ENCODE peak calls at places on chromosomes 16 and 17, in seven cellular contexts. One of them, this sample, is unnamed.
A peak's percentile ranks its signal among the peaks of the same experiment; 100 is the strongest.

GRCh38 chr16:29790949-29791844 is 646 bp downstream of the KIF22 start:
- DNase-seq in CD8-positive, alpha-beta T cell: no peak
- DNase-seq in fibroblast of lung: no peak
- DNase-seq in suprapubic skin: no peak
- DNase-seq in IMR-90: no peak
- DNase-seq in tibial artery: no peak
- DNase-seq in cardiac muscle cell: no peak
- DNase-seq in this sample: no peak

GRCh38 chr16:48168089-48168488 is 12.3 kb upstream of the ABCC12 start:
- DNase-seq in CD8-positive, alpha-beta T cell: no peak
- DNase-seq in IMR-90: no peak
- DNase-seq in cardiac muscle cell: no peak
- DNase-seq in suprapubic skin: no peak
- DNase-seq in fibroblast of lung: no peak
- DNase-seq in tibial artery: no peak
- DNase-seq in this sample: no peak

GRCh38 chr17:79616801-79617200 is 6.0 kb upstream of the RBFOX3 start:
- DNase-seq in tibial artery: peak; percentile 46
- DNase-seq in suprapubic skin: peak; percentile 25
- DNase-seq in CD8-positive, alpha-beta T cell: no peak
- DNase-seq in fibroblast of lung: no peak
- DNase-seq in cardiac muscle cell: no peak
- DNase-seq in IMR-90: no peak
- DNase-seq in this sample: no peak

GRCh38 chr17:17994271-17994670 is 21.6 kb downstream of the DRC3 start:
- DNase-seq in CD8-positive, alpha-beta T cell: no peak
- DNase-seq in fibroblast of lung: peak; percentile 38
- DNase-seq in cardiac muscle cell: peak; percentile 41
- DNase-seq in tibial artery: no peak
- DNase-seq in suprapubic skin: no peak
- DNase-seq in IMR-90: no peak
- DNase-seq in this sample: no peak

GRCh38 chr17:44844390-44844830 is 3.3 kb upstream of the HIGD1B start:
- DNase-seq in IMR-90: peak; percentile 70
- DNase-seq in suprapubic skin: no peak
- DNase-seq in fibroblast of lung: no peak
- DNase-seq in cardiac muscle cell: peak; percentile 41
- DNase-seq in tibial artery: peak; percentile 69
- DNase-seq in CD8-positive, alpha-beta T cell: no peak
- DNase-seq in this sample: no peak

GRCh38 chr17:18377437-18378204 is at the start of gene EVPLL:
- DNase-seq in cardiac muscle cell: peak; percentile 25
- DNase-seq in tibial artery: no peak
- DNase-seq in IMR-90: no peak
- DNase-seq in CD8-positive, alpha-beta T cell: no peak
- DNase-seq in suprapubic skin: peak; percentile 84
- DNase-seq in fibroblast of lung: no peak
- DNase-seq in this sample: peak; percentile 91

GRCh38 chr16:61024180-61024900 is 1011.9 kb downstream of the CDH8 start:
- DNase-seq in fibroblast of lung: no peak
- DNase-seq in tibial artery: no peak
- DNase-seq in suprapubic skin: no peak
- DNase-seq in CD8-positive, alpha-beta T cell: no peak
- DNase-seq in cardiac muscle cell: no peak
- DNase-seq in IMR-90: no peak
- DNase-seq in this sample: no peak

GRCh38 chr17:8448310-8448709 is 12.6 kb downstream of the NDEL1 start:
- DNase-seq in CD8-positive, alpha-beta T cell: no peak
- DNase-seq in fibroblast of lung: no peak
- DNase-seq in cardiac muscle cell: no peak
- DNase-seq in IMR-90: no peak
- DNase-seq in suprapubic skin: no peak
- DNase-seq in tibial artery: no peak
- DNase-seq in this sample: no peak

GRCh38 chr16:12199524-12199923 is 223.0 kb downstream of the SNX29 start:
- DNase-seq in fibroblast of lung: no peak
- DNase-seq in IMR-90: no peak
- DNase-seq in tibial artery: no peak
- DNase-seq in suprapubic skin: no peak
- DNase-seq in CD8-positive, alpha-beta T cell: no peak
- DNase-seq in cardiac muscle cell: no peak
- DNase-seq in this sample: no peak

GRCh38 chr17:77440571-77440981 is 299.8 kb downstream of the SEC14L1 start:
- DNase-seq in IMR-90: no peak
- DNase-seq in cardiac muscle cell: no peak
- DNase-seq in suprapubic skin: no peak
- DNase-seq in tibial artery: no peak
- DNase-seq in CD8-positive, alpha-beta T cell: no peak
- DNase-seq in fibroblast of lung: no peak
- DNase-seq in this sample: no peak

GRCh38 chr16:67447508-67448076 is 16.7 kb downstream of the HSD11B2 start:
- DNase-seq in IMR-90: peak; percentile 42
- DNase-seq in suprapubic skin: no peak
- DNase-seq in tibial artery: no peak
- DNase-seq in CD8-positive, alpha-beta T cell: peak; percentile 33
- DNase-seq in fibroblast of lung: peak; percentile 88
- DNase-seq in cardiac muscle cell: peak; percentile 89
- DNase-seq in this sample: no peak

GRCh38 chr17:49191917-49192741 is 18.2 kb downstream of the GNGT2 start:
- DNase-seq in CD8-positive, alpha-beta T cell: peak; percentile 86
- DNase-seq in tibial artery: peak; percentile 97
- DNase-seq in suprapubic skin: peak; percentile 97
- DNase-seq in IMR-90: peak; percentile 77
- DNase-seq in fibroblast of lung: peak; percentile 84
- DNase-seq in cardiac muscle cell: peak; percentile 91
- DNase-seq in this sample: peak; percentile 93

GRCh38 chr17:64707077-64707591 is 45.0 kb upstream of the SMURF2 start:
- DNase-seq in IMR-90: peak; percentile 100
- DNase-seq in tibial artery: peak; percentile 93
- DNase-seq in cardiac muscle cell: peak; percentile 98
- DNase-seq in suprapubic skin: peak; percentile 93
- DNase-seq in fibroblast of lung: peak; percentile 97
- DNase-seq in CD8-positive, alpha-beta T cell: no peak
- DNase-seq in this sample: peak; percentile 93

GRCh38 chr17:64706224-64707076 is 44.3 kb upstream of the SMURF2 start:
- DNase-seq in cardiac muscle cell: no peak
- DNase-seq in suprapubic skin: no peak
- DNase-seq in IMR-90: no peak
- DNase-seq in CD8-positive, alpha-beta T cell: no peak
- DNase-seq in tibial artery: no peak
- DNase-seq in fibroblast of lung: no peak
- DNase-seq in this sample: no peak

DNA sequence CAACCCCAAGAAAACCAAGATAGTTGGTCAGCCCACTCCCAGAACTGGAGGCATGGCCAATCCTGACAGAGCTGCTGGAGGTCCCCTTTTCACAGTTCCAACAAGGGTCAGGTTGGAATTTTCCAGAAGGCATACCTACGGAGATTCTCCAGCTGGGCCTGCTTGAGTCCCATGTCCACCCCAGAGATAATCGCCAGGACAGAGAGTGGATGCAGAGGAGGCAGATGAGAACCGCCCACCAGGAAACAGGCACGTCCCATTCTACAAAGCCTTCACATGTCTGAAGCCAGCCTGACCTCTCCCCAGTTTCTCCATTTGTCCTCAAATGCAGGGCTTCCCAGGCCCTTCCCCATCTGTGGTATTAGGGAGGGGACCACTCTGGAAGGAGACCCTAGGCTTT is 47.4 kb upstream of the SMURF2 start:
- DNase-seq in fibroblast of lung: no peak
- DNase-seq in CD8-positive, alpha-beta T cell: no peak
- DNase-seq in suprapubic skin: no peak
- DNase-seq in IMR-90: no peak
- DNase-seq in tibial artery: no peak
- DNase-seq in cardiac muscle cell: no peak
- DNase-seq in this sample: no peak
- H3K4me3 ChIP-seq in fibroblast of lung: no peak overlapping the region
- H3K4me3 ChIP-seq in CD8-positive, alpha-beta T cell: no peak overlapping the region
- H3K4me3 ChIP-seq in suprapubic skin: no peak overlapping the region
- H3K4me3 ChIP-seq in IMR-90: no peak overlapping the region
- H3K4me3 ChIP-seq in tibial artery: no peak overlapping the region
- H3K4me3 ChIP-seq in cardiac muscle cell: no peak overlapping the region
- H3K4me3 ChIP-seq in this sample: no peak overlapping the region

GRCh38 chr17:1180958-1181768 is 1.4 kb upstream of the ABR start:
- DNase-seq in fibroblast of lung: no peak
- DNase-seq in tibial artery: no peak
- DNase-seq in suprapubic skin: no peak
- DNase-seq in IMR-90: no peak
- DNase-seq in cardiac muscle cell: no peak
- DNase-seq in CD8-positive, alpha-beta T cell: no peak
- DNase-seq in this sample: no peak

GRCh38 chr17:1179635-1180433 is at the start of gene ABR:
- DNase-seq in tibial artery: no peak
- DNase-seq in IMR-90: peak; percentile 26
- DNase-seq in CD8-positive, alpha-beta T cell: peak; percentile 25
- DNase-seq in suprapubic skin: peak; percentile 81
- DNase-seq in fibroblast of lung: peak; percentile 32
- DNase-seq in cardiac muscle cell: peak; percentile 47
- DNase-seq in this sample: peak; percentile 47

GRCh38 chr17:1180434-1180742 is 607 bp upstream of the ABR start:
- DNase-seq in cardiac muscle cell: no peak
- DNase-seq in CD8-positive, alpha-beta T cell: no peak
- DNase-seq in suprapubic skin: no peak
- DNase-seq in fibroblast of lung: no peak
- DNase-seq in IMR-90: no peak
- DNase-seq in tibial artery: no peak
- DNase-seq in this sample: no peak

GRCh38 chr17:1177099-1177996 is 2.4 kb downstream of the ABR start:
- DNase-seq in suprapubic skin: no peak
- DNase-seq in IMR-90: peak; percentile 44
- DNase-seq in fibroblast of lung: peak; percentile 25
- DNase-seq in cardiac muscle cell: peak; percentile 60
- DNase-seq in CD8-positive, alpha-beta T cell: no peak
- DNase-seq in tibial artery: no peak
- DNase-seq in this sample: peak; percentile 72

GRCh38 chr17:1179112-1179634 is 608 bp downstream of the ABR start:
- DNase-seq in suprapubic skin: no peak
- DNase-seq in fibroblast of lung: no peak
- DNase-seq in IMR-90: no peak
- DNase-seq in tibial artery: no peak
- DNase-seq in cardiac muscle cell: no peak
- DNase-seq in CD8-positive, alpha-beta T cell: no peak
- DNase-seq in this sample: peak; percentile 41
- H3K27ac ChIP-seq in suprapubic skin: peak overlapping the region; percentile 47
- H3K27ac ChIP-seq in fibroblast of lung: no peak overlapping the region
- H3K27ac ChIP-seq in IMR-90: peak overlapping the region; percentile 73
- H3K27ac ChIP-seq in tibial artery: peak overlapping the region; percentile 72
- H3K27ac ChIP-seq in cardiac muscle cell: no peak overlapping the region
- H3K27ac ChIP-seq in CD8-positive, alpha-beta T cell: peak overlapping the region; percentile 35
- H3K27ac ChIP-seq in this sample: no peak overlapping the region

GRCh38 chr17:76139801-76140660 is 1.0 kb downstream of the FOXJ1 start:
- DNase-seq in CD8-positive, alpha-beta T cell: no peak
- DNase-seq in IMR-90: no peak
- DNase-seq in cardiac muscle cell: no peak
- DNase-seq in fibroblast of lung: no peak
- DNase-seq in suprapubic skin: no peak
- DNase-seq in tibial artery: no peak
- DNase-seq in this sample: peak; percentile 82
- TF ChIP-seq CTCF in CD8-positive, alpha-beta T cell: peak; percentile 52
- TF ChIP-seq CTCF in IMR-90: no peak
- TF ChIP-seq CTCF in cardiac muscle cell: no peak
- TF ChIP-seq CTCF in fibroblast of lung: no peak
- TF ChIP-seq CTCF in suprapubic skin: no peak
- TF ChIP-seq CTCF in tibial artery: no peak
- TF ChIP-seq CTCF in this sample: no peak

GRCh38 chr16:81729451-81729850 is 49.6 kb upstream of the PLCG2 start:
- DNase-seq in IMR-90: no peak
- DNase-seq in fibroblast of lung: no peak
- DNase-seq in CD8-positive, alpha-beta T cell: no peak
- DNase-seq in tibial artery: no peak
- DNase-seq in suprapubic skin: no peak
- DNase-seq in cardiac muscle cell: no peak
- DNase-seq in this sample: no peak
- H3K4me3 ChIP-seq in IMR-90: no peak overlapping the region
- H3K4me3 ChIP-seq in fibroblast of lung: no peak overlapping the region
- H3K4me3 ChIP-seq in CD8-positive, alpha-beta T cell: no peak overlapping the region
- H3K4me3 ChIP-seq in tibial artery: no peak overlapping the region
- H3K4me3 ChIP-seq in suprapubic skin: no peak overlapping the region
- H3K4me3 ChIP-seq in cardiac muscle cell: no peak overlapping the region
- H3K4me3 ChIP-seq in this sample: no peak overlapping the region

GRCh38 chr16:53534206-53534605 is 31.2 kb upstream of the AKTIP start:
- DNase-seq in fibroblast of lung: no peak
- DNase-seq in IMR-90: no peak
- DNase-seq in cardiac muscle cell: no peak
- DNase-seq in tibial artery: no peak
- DNase-seq in suprapubic skin: no peak
- DNase-seq in CD8-positive, alpha-beta T cell: no peak
- DNase-seq in this sample: no peak
- H3K27ac ChIP-seq in fibroblast of lung: no peak overlapping the region
- H3K27ac ChIP-seq in IMR-90: no peak overlapping the region
- H3K27ac ChIP-seq in cardiac muscle cell: no peak overlapping the region
- H3K27ac ChIP-seq in tibial artery: no peak overlapping the region
- H3K27ac ChIP-seq in suprapubic skin: no peak overlapping the region
- H3K27ac ChIP-seq in CD8-positive, alpha-beta T cell: no peak overlapping the region
- H3K27ac ChIP-seq in this sample: no peak overlapping the region

GRCh38 chr16:9135797-9136196 is 44.4 kb downstream of the HAPSTR1 start:
- DNase-seq in IMR-90: no peak
- DNase-seq in fibroblast of lung: no peak
- DNase-seq in cardiac muscle cell: no peak
- DNase-seq in suprapubic skin: peak; percentile 16
- DNase-seq in tibial artery: peak; percentile 44
- DNase-seq in CD8-positive, alpha-beta T cell: no peak
- DNase-seq in this sample: no peak

GRCh38 chr16:9134306-9134705 is 42.9 kb downstream of the HAPSTR1 start:
- DNase-seq in IMR-90: no peak
- DNase-seq in CD8-positive, alpha-beta T cell: no peak
- DNase-seq in fibroblast of lung: no peak
- DNase-seq in cardiac muscle cell: no peak
- DNase-seq in tibial artery: peak; percentile 5
- DNase-seq in suprapubic skin: no peak
- DNase-seq in this sample: no peak

GRCh38 chr16:9138021-9138680 is 46.7 kb downstream of the HAPSTR1 start:
- DNase-seq in tibial artery: peak; percentile 51
- DNase-seq in CD8-positive, alpha-beta T cell: no peak
- DNase-seq in cardiac muscle cell: no peak
- DNase-seq in IMR-90: no peak
- DNase-seq in fibroblast of lung: no peak
- DNase-seq in suprapubic skin: peak; percentile 19
- DNase-seq in this sample: no peak

GRCh38 chr16:9136596-9136995 is 45.2 kb downstream of the HAPSTR1 start:
- DNase-seq in cardiac muscle cell: no peak
- DNase-seq in tibial artery: peak; percentile 37
- DNase-seq in IMR-90: no peak
- DNase-seq in fibroblast of lung: no peak
- DNase-seq in CD8-positive, alpha-beta T cell: no peak
- DNase-seq in suprapubic skin: peak; percentile 33
- DNase-seq in this sample: no peak

GRCh38 chr16:9134739-9135138 is 43.3 kb downstream of the HAPSTR1 start:
- DNase-seq in CD8-positive, alpha-beta T cell: peak; percentile 32
- DNase-seq in IMR-90: peak; percentile 55
- DNase-seq in tibial artery: peak; percentile 64
- DNase-seq in cardiac muscle cell: peak; percentile 63
- DNase-seq in suprapubic skin: peak; percentile 22
- DNase-seq in fibroblast of lung: peak; percentile 53
- DNase-seq in this sample: peak; percentile 56
- TF ChIP-seq CTCF in CD8-positive, alpha-beta T cell: peak; percentile 68
- TF ChIP-seq CTCF in IMR-90: peak; percentile 61
- TF ChIP-seq CTCF in tibial artery: peak; percentile 42
- TF ChIP-seq CTCF in cardiac muscle cell: peak; percentile 59
- TF ChIP-seq CTCF in suprapubic skin: no peak
- TF ChIP-seq CTCF in fibroblast of lung: peak; percentile 52
- TF ChIP-seq CTCF in this sample: peak; percentile 48

GRCh38 chr16:75231570-75231969 is 12.8 kb downstream of the CTRB1 start:
- DNase-seq in IMR-90: no peak
- DNase-seq in fibroblast of lung: no peak
- DNase-seq in cardiac muscle cell: no peak
- DNase-seq in suprapubic skin: no peak
- DNase-seq in tibial artery: no peak
- DNase-seq in CD8-positive, alpha-beta T cell: no peak
- DNase-seq in this sample: no peak
- H3K4me3 ChIP-seq in IMR-90: no peak overlapping the region
- H3K4me3 ChIP-seq in fibroblast of lung: no peak overlapping the region
- H3K4me3 ChIP-seq in cardiac muscle cell: no peak overlapping the region
- H3K4me3 ChIP-seq in suprapubic skin: no peak overlapping the region
- H3K4me3 ChIP-seq in tibial artery: no peak overlapping the region
- H3K4me3 ChIP-seq in CD8-positive, alpha-beta T cell: no peak overlapping the region
- H3K4me3 ChIP-seq in this sample: no peak overlapping the region

This sample was measured in left lung.